ENCODE peak calls at places on chromosomes 3 and 15, in six cellular contexts. A is nephron progenitor cell, X is tibial artery, N is heart right ventricle, G is activated B cell treated with CpG ODN at 0.5 μM for 24 hours, R is PC-3. V is an unnamed sample.

GRCh38 chr3:80355144-80355543 is 587.3 kb upstream of the ROBO1 start:
- DNase-seq in G (no peak), R (no peak), A (no peak), N (no peak), X (no peak), V (no peak)

GRCh38 chr3:125356140-125357026 is 18.7 kb downstream of the ZNF148 start:
- DNase-seq in A (no peak), G (no peak), R (no peak), X (no peak), N (no peak), V (no peak)

GRCh38 chr3:121924734-121925133 is 30.5 kb downstream of the SLC15A2 start:
- DNase-seq in X (no peak), A (no peak), N (no peak), R (no peak), G (no peak), V (no peak)

GRCh38 chr15:80991446-80991845 is 1.8 kb upstream of the MESD start:
- DNase-seq in X (peak; percentile 86), N (peak; percentile 32), R (peak; percentile 17), G (no peak), A (no peak), V (no peak)

GRCh38 chr3:156535162-156535627 is 19.7 kb downstream of the SSR3 start:
- DNase-seq in X (peak; percentile 83), N (peak; percentile 25), A (no peak), G (no peak), R (peak; percentile 97), V (no peak)

GRCh38 chr3:150737874-150738679 is 24.9 kb downstream of the SIAH2 start:
- DNase-seq in X (no peak), G (no peak), N (no peak), A (no peak), R (peak; percentile 60), V (no peak)

GRCh38 chr3:67033091-67033490 is 35.0 kb downstream of the KBTBD8 start:
- DNase-seq in X (no peak), A (no peak), R (no peak), G (no peak), N (no peak), V (no peak)

GRCh38 chr3:189588061-189588817 is 43.0 kb upstream of the TP63 start:
- DNase-seq in X (no peak), R (peak; percentile 88), A (no peak), G (no peak), N (no peak), V (no peak)

GRCh38 chr3:151265866-151266265 is 12.5 kb downstream of the P2RY14 start:
- DNase-seq in N (no peak), G (peak; percentile 44), R (no peak), X (no peak), A (no peak), V (no peak)

GRCh38 chr15:57654136-57654845 is 52.2 kb upstream of the POLR2M start:
- DNase-seq in A (no peak), R (no peak), G (no peak), N (no peak), X (no peak), V (no peak)

GRCh38 chr15:25863067-25863967 is at the start of gene ATP10A:
- DNase-seq in G (no peak), X (peak; percentile 59), N (peak; percentile 44), R (peak; percentile 30), A (peak; percentile 60), V (peak; percentile 44)

DNA sequence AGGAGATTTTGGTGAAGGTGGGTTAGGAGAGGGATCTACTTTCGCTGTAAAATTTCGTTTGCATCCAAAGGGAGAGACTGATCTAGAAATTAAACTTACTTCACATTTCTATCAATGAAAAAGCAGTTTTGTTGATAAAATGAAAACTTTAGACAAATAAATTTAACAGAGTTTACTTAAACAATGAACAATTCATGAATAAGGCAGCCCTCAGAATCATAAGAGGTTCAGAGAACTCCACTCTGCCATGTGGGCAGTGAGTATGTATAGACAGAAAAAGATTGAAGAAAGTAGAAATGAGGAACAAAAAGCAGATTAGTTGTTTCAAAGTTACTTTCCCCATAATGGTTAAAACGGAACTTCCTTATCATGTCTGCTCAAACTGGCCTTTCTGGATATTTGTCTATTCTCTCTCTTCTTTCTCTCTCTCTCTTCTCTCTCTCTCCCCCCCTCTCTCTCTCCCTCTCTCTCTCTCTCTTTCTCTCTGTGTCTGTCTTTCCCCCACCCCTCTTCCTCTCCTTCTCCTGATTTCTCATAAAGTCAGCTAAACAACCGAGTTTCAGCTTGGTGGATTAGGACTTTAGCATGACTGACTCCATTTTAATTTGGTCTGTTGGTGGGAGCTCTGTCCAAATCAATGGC is 248.9 kb downstream of the TJP1 start:
- DNase-seq in G (no peak), A (no peak), R (no peak), X (no peak), N (no peak), V (no peak)
- TF ChIP-seq CTCF in G (no peak), A (no peak), R (no peak), X (no peak), N (no peak), V (no peak)

DNA sequence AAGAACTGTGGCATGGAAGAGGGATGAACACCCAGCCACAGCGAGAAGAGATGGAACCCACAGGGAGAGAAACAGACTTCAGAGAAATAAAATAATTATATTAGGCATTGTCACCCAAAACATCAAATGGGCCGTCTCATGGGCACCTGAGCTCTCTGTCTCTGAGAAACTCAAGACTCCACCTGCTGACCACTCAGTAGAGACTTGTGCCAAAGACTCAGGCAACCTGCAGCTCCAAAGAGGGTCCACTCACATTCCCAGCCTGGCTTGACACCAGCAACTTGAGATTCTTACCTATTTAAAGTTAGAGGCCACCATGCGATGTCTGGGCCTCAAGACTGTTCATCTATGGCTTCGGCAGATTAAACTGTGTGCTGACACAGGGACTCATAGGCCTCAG is 12.0 kb downstream of the SEMA5B start:
- DNase-seq in R (peak; percentile 37), G (no peak), A (no peak), X (no peak), N (no peak), V (no peak)
- TF ChIP-seq CTCF in R (peak; percentile 51), G (no peak), A (no peak), X (no peak), N (no peak), V (no peak)

GRCh38 chr3:160879859-160880258 is 123.8 kb downstream of the PPM1L start:
- DNase-seq in X (no peak), N (no peak), A (no peak), R (no peak), G (no peak), V (no peak)

GRCh38 chr3:160886421-160886820 is 130.4 kb downstream of the PPM1L start:
- DNase-seq in G (no peak), R (no peak), X (no peak), N (no peak), A (no peak), V (no peak)

GRCh38 chr3:160883373-160883772 is 127.3 kb downstream of the PPM1L start:
- DNase-seq in A (no peak), G (no peak), N (no peak), X (no peak), R (no peak), V (no peak)

DNA sequence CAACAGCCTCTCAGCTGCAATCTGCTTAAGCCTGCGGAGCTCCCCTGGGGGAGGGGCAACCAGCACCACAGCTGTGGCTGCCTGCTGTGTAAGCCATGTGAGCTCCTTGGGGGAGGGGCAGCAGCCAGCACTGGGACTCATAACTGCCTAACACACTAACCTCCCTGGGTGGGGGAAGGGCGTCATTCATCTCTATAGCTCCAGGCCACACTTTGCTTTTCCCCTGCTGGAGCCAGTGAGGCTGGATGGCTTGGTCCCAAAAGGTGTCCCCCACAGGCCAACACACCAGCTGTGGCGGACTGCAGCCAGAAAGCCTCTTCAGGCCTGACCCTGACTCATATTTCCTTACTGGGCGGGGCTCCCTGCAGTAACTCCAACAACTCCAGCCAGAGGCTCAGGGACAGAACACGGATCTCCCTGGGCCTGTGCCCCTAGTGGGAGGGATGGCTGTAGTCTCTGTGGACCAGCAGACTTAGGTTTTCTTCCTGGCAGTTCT is 129.8 kb downstream of the PPM1L start:
- DNase-seq in A (peak; percentile 69), G (no peak), R (peak; percentile 45), N (peak; percentile 74), X (no peak), V (no peak)
- TF ChIP-seq CTCF in A (no peak), G (no peak), R (no peak), N (no peak), X (no peak), V (no peak)

GRCh38 chr3:171200052-171201029 is 173.8 kb upstream of the SLC2A2 start:
- DNase-seq in N (no peak), X (no peak), G (no peak), A (no peak), R (no peak), V (no peak)

GRCh38 chr3:171199473-171199829 is 172.9 kb upstream of the SLC2A2 start:
- DNase-seq in N (no peak), X (no peak), A (no peak), G (no peak), R (no peak), V (no peak)

GRCh38 chr3:171204942-171205341 is 178.4 kb upstream of the SLC2A2 start:
- DNase-seq in R (peak; percentile 51), X (no peak), N (no peak), G (no peak), A (no peak), V (no peak)

GRCh38 chr3:171198781-171199472 is 172.4 kb upstream of the SLC2A2 start:
- DNase-seq in N (no peak), A (no peak), R (no peak), X (no peak), G (no peak), V (no peak)

DNA sequence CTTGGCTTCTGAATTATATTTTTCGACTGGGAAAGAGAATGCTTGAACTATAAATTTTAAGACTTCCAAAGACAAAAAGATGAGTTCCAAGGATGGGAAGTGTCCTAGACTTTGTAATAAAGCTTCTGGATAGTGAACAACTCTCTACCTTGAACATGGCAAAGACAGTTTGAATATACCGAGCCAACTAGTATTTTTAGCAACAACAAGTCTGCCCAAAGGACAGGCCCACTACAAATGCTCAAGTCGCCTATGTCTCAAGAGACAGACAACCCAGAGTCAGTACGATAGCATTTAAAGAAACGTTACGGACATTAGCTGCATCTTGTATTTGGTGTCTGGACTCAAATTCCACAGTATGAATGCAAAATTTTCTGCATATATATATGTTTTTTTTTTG is 175.3 kb upstream of the SLC2A2 start:
- DNase-seq in A (no peak), R (no peak), G (no peak), X (no peak), N (no peak), V (no peak)
- TF ChIP-seq CTCF in A (no peak), R (no peak), G (no peak), X (no peak), N (no peak), V (no peak)

GRCh38 chr3:136949708-136950107 is 8.1 kb upstream of the IL20RB start:
- DNase-seq in G (no peak), R (no peak), N (no peak), A (no peak), X (no peak), V (no peak)
- TF ChIP-seq CTCF in G (no peak), R (peak; percentile 32), N (no peak), A (peak; percentile 11), X (no peak), V (peak; percentile 13)